ENCODE peak calls at places on chromosomes 1 and 21, in nine cellular contexts. X, N, U, P, V, E, A, M and B are unnamed samples.
A peak's percentile ranks its signal among the peaks of the same experiment; 100 is the strongest.

GRCh38 chr1:88175631-88176226 is 508.3 kb upstream of the PKN2 start:
- DNase-seq in U (no peak), X (no peak), A (no peak), P (no peak), V (no peak), M (peak; percentile 11), N (no peak), E (no peak), B (peak; percentile 70)

GRCh38 chr1:63787875-63788274 is 14.1 kb downstream of the ROR1 start:
- DNase-seq in V (no peak), M (no peak), N (peak; percentile 46), A (no peak), U (no peak), E (no peak), P (peak; percentile 53), X (no peak), B (no peak)

GRCh38 chr21:38729745-38730401 is 75.9 kb upstream of the ETS2 start:
- DNase-seq in A (no peak), X (no peak), U (no peak), N (no peak), V (no peak), P (no peak), M (no peak), E (no peak), B (no peak)

GRCh38 chr1:191851799-191852595 is 306.3 kb upstream of the RGS18 start:
- DNase-seq in U (no peak), P (no peak), V (no peak), N (no peak), M (no peak), A (no peak), E (peak; percentile 8), X (no peak), B (no peak)

GRCh38 chr1:28503117-28503516 is 2.7 kb upstream of the RCC1 start:
- DNase-seq in M (no peak), U (no peak), X (no peak), V (no peak), N (no peak), A (no peak), E (no peak), P (no peak), B (no peak)

GRCh38 chr1:201737350-201738060 is 91.5 kb upstream of the IPO9 start:
- DNase-seq in V (no peak), M (peak; percentile 30), P (peak; percentile 89), N (peak; percentile 80), U (no peak), X (no peak), A (no peak), E (no peak), B (peak; percentile 85)

GRCh38 chr1:43938892-43939587 is 5.4 kb downstream of the ARTN start:
- DNase-seq in V (no peak), M (no peak), X (no peak), E (no peak), A (peak; percentile 25), U (no peak), N (no peak), P (peak; percentile 68), B (peak; percentile 85)

GRCh38 chr1:110177775-110178174 is 27.5 kb downstream of the SLC6A17 start:
- DNase-seq in N (no peak), M (no peak), U (no peak), P (no peak), E (no peak), V (no peak), A (no peak), X (no peak), B (no peak)

GRCh38 chr1:2072109-2072806 is 22.0 kb downstream of the PRKCZ start:
- DNase-seq in E (no peak), N (no peak), M (peak; percentile 79), U (no peak), P (peak; percentile 17), V (no peak), X (no peak), A (no peak), B (no peak)

GRCh38 chr1:2072891-2073290 is 22.7 kb downstream of the PRKCZ start:
- DNase-seq in M (no peak), N (no peak), P (peak; percentile 8), X (no peak), V (no peak), E (no peak), U (no peak), A (no peak), B (no peak)

GRCh38 chr1:2068951-2069350 is 18.7 kb downstream of the PRKCZ start:
- DNase-seq in N (no peak), M (no peak), X (no peak), U (no peak), A (no peak), V (no peak), P (peak; percentile 22), E (no peak), B (no peak)

GRCh38 chr1:2070016-2070415 is 19.8 kb downstream of the PRKCZ start:
- DNase-seq in U (no peak), E (no peak), N (no peak), X (no peak), P (peak; percentile 20), A (no peak), V (no peak), M (no peak), B (no peak)

DNA sequence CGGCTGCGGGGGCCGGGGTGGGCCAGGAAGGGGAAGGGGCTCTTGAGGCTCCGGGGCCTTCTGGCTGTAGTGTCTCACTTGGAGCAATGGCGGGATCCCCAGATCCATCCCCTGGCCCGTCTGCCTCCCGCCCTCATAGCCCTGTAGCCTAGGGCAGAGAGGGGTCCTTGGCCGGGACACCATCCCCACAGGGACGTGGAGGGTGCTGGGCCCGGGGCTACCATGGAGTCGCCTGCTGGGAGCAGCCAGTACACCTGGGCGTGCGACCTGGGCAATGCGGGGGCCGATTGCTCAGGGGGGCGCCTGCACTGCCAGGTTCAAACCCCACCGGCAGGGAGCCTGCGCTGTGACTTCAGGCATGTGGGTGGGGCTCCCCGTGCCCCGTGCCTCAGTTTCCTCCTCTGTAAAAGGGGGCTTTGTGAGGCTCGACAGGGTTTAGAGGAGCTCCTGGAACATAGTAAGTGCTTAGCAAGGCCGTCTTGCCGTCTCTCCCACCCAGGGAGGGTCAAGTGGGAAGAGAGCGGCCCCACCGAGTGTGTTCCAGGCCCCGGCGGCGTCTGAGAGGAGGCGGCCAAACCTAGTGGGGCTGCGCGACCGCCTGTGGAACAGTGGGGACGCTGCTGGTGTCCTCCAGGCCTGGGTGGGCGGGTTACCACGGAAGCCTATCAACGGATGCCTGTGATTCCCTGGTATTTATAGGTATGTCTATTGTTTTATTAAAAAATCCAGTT is 20.8 kb downstream of the PRKCZ start:
- DNase-seq in V (no peak), U (no peak), M (no peak), A (no peak), X (no peak), E (no peak), N (no peak), P (peak; percentile 28), B (no peak)
- H3K27me3 ChIP-seq in V (no peaks in the 10 kb centered on the region), U (no peaks in the 10 kb centered on the region), M (no peaks in the 10 kb centered on the region), A (no peaks in the 10 kb centered on the region), X (no peaks in the 10 kb centered on the region), E (peaks cover 22% of the 10 kb centered on the region), N (no peaks in the 10 kb centered on the region), P (peaks cover 14% of the 10 kb centered on the region), B (no peaks in the 10 kb centered on the region)

GRCh38 chr1:76037314-76037713 is 37.2 kb upstream of the ST6GALNAC3 start:
- DNase-seq in X (no peak), M (no peak), E (no peak), N (no peak), U (no peak), P (no peak), A (no peak), V (no peak), B (no peak)

GRCh38 chr1:76033800-76034475 is 40.6 kb upstream of the ST6GALNAC3 start:
- DNase-seq in A (no peak), M (no peak), N (no peak), X (no peak), E (no peak), U (no peak), V (no peak), P (no peak), B (no peak)

GRCh38 chr1:76031496-76031895 is 43.0 kb upstream of the ST6GALNAC3 start:
- DNase-seq in M (no peak), P (no peak), E (no peak), U (no peak), V (no peak), X (no peak), N (no peak), A (no peak), B (no peak)

GRCh38 chr1:76038306-76039004 is 36.1 kb upstream of the ST6GALNAC3 start:
- DNase-seq in X (no peak), U (no peak), E (no peak), N (no peak), P (no peak), A (no peak), M (no peak), V (no peak), B (no peak)

DNA sequence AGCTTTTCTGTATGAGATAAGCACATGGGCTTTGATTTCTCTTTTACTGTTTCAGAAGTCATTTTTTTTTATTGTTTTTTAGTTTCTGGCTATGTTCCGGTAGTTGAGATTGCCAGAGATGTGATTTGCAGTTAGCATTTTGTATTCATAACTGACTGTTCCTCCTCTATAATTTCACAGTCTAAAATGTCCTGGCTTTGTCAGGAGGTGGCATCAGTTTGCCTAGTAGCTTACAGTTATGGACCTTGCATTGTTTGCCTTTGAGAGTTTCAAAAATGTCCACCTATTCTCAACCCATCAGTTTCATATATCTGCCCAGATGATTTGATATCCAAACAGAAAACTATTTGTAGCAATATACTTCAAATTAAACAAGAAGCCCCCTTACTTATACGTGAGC is 39.5 kb upstream of the ST6GALNAC3 start:
- DNase-seq in M (no peak), V (no peak), A (no peak), E (no peak), N (no peak), U (no peak), P (no peak), X (no peak), B (no peak)
- TF ChIP-seq CTCF in M (peak; percentile 23), V (peak; percentile 32), A (no peak), E (no peak), N (peak; percentile 30), U (no peak), P (peak; percentile 9), X (no peak), B (peak; percentile 38)

GRCh38 chr1:1353389-1354151 is 4.4 kb upstream of the DVL1 start:
- DNase-seq in A (no peak), N (no peak), P (no peak), U (no peak), V (no peak), M (no peak), E (no peak), X (no peak), B (no peak)

GRCh38 chr1:1356166-1356795 is 2.1 kb downstream of the MXRA8 start:
- DNase-seq in V (no peak), E (no peak), N (no peak), M (no peak), P (peak; percentile 24), A (no peak), X (no peak), U (no peak), B (no peak)

GRCh38 chr1:1352784-1353388 is 3.7 kb upstream of the DVL1 start:
- DNase-seq in E (no peak), N (no peak), V (no peak), U (no peak), A (no peak), X (no peak), M (no peak), P (no peak), B (no peak)

GRCh38 chr1:1355376-1355775 is 3.0 kb downstream of the MXRA8 start:
- DNase-seq in N (peak; percentile 23), E (no peak), U (no peak), X (no peak), M (no peak), P (peak; percentile 62), A (no peak), V (no peak), B (no peak)

DNA sequence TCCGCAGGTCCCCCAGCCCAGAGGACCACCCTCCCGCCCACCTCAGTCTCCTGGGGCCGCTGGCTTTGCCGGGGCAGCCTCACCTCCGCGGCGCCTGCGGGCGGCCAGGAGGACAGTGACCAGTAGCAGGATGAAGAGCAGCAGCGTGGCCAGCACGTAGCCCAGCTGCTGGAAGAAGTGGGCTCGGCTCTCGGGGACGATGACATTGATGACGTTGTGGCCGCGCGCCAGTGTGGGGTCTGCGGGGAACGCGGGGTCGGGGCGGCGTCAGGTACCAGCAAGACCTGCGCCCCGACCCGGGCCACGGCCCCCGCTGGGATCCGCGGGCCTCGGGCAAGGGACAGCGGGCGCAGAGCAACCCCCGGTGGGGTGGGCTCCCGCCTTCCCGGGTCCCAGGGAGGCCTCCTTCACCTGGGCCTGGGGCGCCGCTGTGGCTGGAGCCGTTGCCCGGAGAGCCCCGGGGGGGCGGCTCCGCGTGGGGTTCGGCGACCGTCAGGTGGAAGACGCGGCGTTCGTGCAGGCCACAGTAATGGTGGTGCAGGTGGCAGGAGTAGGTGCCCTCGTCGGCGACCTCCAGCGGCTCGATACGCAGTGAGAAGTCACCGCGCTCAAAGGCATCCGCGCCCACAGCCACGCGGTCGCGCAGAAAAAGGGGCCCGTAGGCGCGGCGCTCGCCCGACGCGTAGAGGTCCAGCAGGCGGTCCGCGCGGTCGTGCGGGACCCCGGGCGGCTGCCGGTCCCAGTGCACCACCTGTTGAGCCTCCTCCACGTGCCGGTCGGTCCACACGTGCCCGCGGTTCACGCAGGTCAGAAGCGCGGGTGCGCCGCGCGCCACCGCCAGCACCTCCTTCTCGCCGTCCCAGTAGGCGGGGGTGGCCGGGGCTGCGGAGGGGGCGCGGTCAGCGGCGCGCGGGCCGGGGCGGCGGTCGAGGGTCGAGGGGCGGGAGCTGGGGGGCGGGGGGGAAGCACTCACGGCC is 3.8 kb downstream of the MXRA8 start:
- DNase-seq in X (no peak), E (no peak), U (no peak), N (no peak), P (peak; percentile 29), V (no peak), A (no peak), M (no peak), B (no peak)
- H3K27ac ChIP-seq in X (no peak overlapping the region), E (no peak overlapping the region), U (peak overlapping the region; percentile 97), N (no peak overlapping the region), P (no peak overlapping the region), V (no peak overlapping the region), A (no peak overlapping the region), M (peak overlapping the region; percentile 88), B (no peak overlapping the region)

GRCh38 chr1:37259019-37259418 is 215.4 kb upstream of the ZC3H12A start:
- DNase-seq in U (no peak), V (no peak), P (no peak), E (no peak), A (no peak), X (no peak), N (no peak), M (no peak), B (no peak)

GRCh38 chr1:37255111-37255795 is 219.1 kb upstream of the ZC3H12A start:
- DNase-seq in U (no peak), P (no peak), E (no peak), X (no peak), N (peak; percentile 11), V (no peak), M (no peak), A (no peak), B (no peak)

GRCh38 chr1:37258068-37258467 is 216.3 kb upstream of the ZC3H12A start:
- DNase-seq in A (no peak), E (no peak), M (no peak), P (no peak), X (no peak), U (no peak), N (no peak), V (no peak), B (no peak)

GRCh38 chr1:37255868-37256267 is 218.5 kb upstream of the ZC3H12A start:
- DNase-seq in X (no peak), U (no peak), A (no peak), V (no peak), E (no peak), M (no peak), P (no peak), N (no peak), B (no peak)

DNA sequence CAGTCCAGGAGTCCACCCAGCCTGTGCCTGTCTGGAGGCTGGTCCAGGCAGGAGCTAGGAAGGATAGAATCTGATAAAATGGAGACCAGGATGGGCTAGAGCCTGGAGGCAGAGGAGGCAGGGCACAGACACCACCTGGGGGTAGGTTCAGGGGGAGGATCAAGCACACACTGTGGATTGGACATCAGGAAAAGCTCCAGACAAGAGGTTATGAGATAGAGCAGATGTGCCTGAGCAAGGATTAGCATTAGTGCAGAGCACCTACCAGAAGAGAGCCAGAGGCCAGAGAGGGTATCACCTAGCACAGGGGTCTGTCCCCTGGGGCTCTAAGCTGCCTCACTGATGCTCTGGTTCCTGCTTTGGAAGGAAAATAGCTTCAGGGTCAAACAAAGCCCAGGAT is 216.7 kb upstream of the ZC3H12A start:
- DNase-seq in N (no peak), E (no peak), P (no peak), M (no peak), V (no peak), X (no peak), U (no peak), A (no peak), B (no peak)
- H3K27me3 ChIP-seq in N (peaks cover 44% of the 10 kb centered on the region), E (no peaks in the 10 kb centered on the region), P (peaks cover 63% of the 10 kb centered on the region), M (peaks cover 46% of the 10 kb centered on the region), V (peaks cover 45% of the 10 kb centered on the region), X (peaks cover 7% of the 10 kb centered on the region), U (no peaks in the 10 kb centered on the region), A (peaks cover 33% of the 10 kb centered on the region), B (peaks cover 20% of the 10 kb centered on the region)